ENCODE peak calls at places on chromosomes 7 and 10, in five cellular contexts. H, K, Q, E and A are unnamed samples.

GRCh38 chr10:116710021-116710420 is 32.3 kb downstream of the HSPA12A start:
- DNase-seq in Q (no peak), H (no peak), E (no peak), K (no peak), A (no peak)

GRCh38 chr10:8272794-8273425 is 218.4 kb downstream of the GATA3 start:
- DNase-seq in E (no peak), H (no peak), K (no peak), Q (no peak), A (no peak)

GRCh38 chr7:98463837-98464557 is 63.1 kb upstream of the BAIAP2L1 start:
- DNase-seq in H (no peak), Q (no peak), E (no peak), K (no peak), A (no peak)

GRCh38 chr7:111855842-111856227 is 293.5 kb upstream of the IMMP2L start:
- DNase-seq in Q (no peak), H (no peak), K (peak; percentile 22), E (no peak), A (peak; percentile 65)

GRCh38 chr10:26215923-26216576 is 524 bp upstream of the GAD2 start:
- DNase-seq in K (peak; percentile 35), E (no peak), H (no peak), Q (peak; percentile 45), A (peak; percentile 0)

GRCh38 chr7:97971120-97971989 is 18.6 kb downstream of the OCM2 start:
- DNase-seq in K (peak; percentile 39), H (no peak), Q (no peak), E (no peak), A (peak; percentile 35)

GRCh38 chr7:77800158-77800557 is 1.6 kb downstream of the PHTF2 start:
- DNase-seq in E (no peak), H (no peak), K (peak; percentile 78), Q (no peak), A (peak; percentile 57)

GRCh38 chr7:143433759-143434158 is 9.5 kb upstream of the TAS2R60 start:
- DNase-seq in K (no peak), E (no peak), H (no peak), Q (no peak), A (no peak)

GRCh38 chr7:151005566-151005965 is 14.7 kb downstream of the NOS3 start:
- DNase-seq in H (no peak), E (no peak), K (no peak), Q (no peak), A (no peak)

GRCh38 chr7:151104411-151105235 is 18.3 kb downstream of the AGAP3 start:
- DNase-seq in H (no peak), K (peak; percentile 94), Q (no peak), E (no peak), A (peak; percentile 50)

GRCh38 chr7:108059526-108059925 is 56.6 kb upstream of the LAMB1 start:
- DNase-seq in K (no peak), E (peak; percentile 16), Q (no peak), H (no peak), A (peak; percentile 71)

GRCh38 chr10:19347592-19347991 is 299.0 kb downstream of the MALRD1 start:
- DNase-seq in H (no peak), Q (no peak), K (no peak), E (no peak), A (no peak)

GRCh38 chr10:58651040-58651439 is 138.4 kb downstream of the BICC1 start:
- DNase-seq in H (no peak), Q (no peak), E (peak; percentile 31), K (peak; percentile 89), A (peak; percentile 82)

GRCh38 chr7:37833107-37833817 is 15.1 kb upstream of the NME8 start:
- DNase-seq in H (no peak), E (peak; percentile 44), K (peak; percentile 24), Q (peak; percentile 51), A (peak; percentile 67)
- H3K4me3 ChIP-seq in H (peak overlapping the region; percentile 34), E (peak overlapping the region; percentile 25), K (peak overlapping the region; percentile 35), Q (peak overlapping the region; percentile 43), A (peak overlapping the region; percentile 37)

GRCh38 chr7:156766666-156767065 is 126.1 kb downstream of the RNF32 start:
- DNase-seq in H (no peak), K (no peak), E (no peak), Q (no peak), A (no peak)

GRCh38 chr7:156759579-156760202 is 119.1 kb downstream of the RNF32 start:
- DNase-seq in H (no peak), Q (no peak), E (no peak), K (no peak), A (no peak)

GRCh38 chr7:156764766-156765165 is 124.2 kb downstream of the RNF32 start:
- DNase-seq in E (no peak), Q (no peak), H (no peak), K (no peak), A (no peak)

GRCh38 chr7:156765901-156766656 is 125.5 kb downstream of the RNF32 start:
- DNase-seq in Q (no peak), E (no peak), K (no peak), H (no peak), A (no peak)

DNA sequence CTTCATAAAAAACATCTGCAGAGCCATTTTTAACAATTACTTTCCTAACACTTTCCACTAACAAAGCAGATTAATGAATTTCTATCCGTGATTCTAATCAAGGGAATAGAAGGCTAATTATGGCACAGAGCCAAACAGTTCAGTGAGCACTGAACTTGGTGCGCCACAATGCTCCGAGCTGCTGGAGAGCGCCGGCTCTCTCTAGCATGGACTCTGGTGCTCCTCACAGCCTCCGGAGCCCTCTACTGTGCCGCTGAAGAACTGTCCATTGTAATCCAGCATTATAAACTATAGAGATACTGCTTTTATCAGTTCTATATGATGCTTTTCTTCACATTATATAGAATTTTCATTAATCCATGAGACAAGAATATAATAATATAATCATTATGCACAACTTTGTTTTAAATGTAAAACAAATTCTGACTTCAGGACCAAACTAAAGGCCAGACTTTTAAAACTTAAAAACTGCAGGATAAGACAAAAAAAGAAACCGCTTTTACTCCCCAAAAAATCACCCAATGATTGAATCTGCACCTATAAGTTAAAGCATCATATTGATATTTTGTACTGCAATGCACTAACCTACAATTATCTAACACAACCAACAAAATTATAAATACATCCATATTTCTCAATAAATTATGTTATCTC is 123.6 kb downstream of the RNF32 start:
- DNase-seq in H (peak; percentile 23), K (peak; percentile 74), E (peak; percentile 50), Q (peak; percentile 73), A (peak; percentile 85)
- TF ChIP-seq CTCF in H (no peak), K (peak; percentile 86), E (no peak), Q (peak; percentile 66), A (peak; percentile 86)

GRCh38 chr10:99787303-99787702 is 4.9 kb downstream of the ABCC2 start:
- DNase-seq in K (no peak), Q (no peak), E (no peak), H (no peak), A (no peak)
- H3K4me3 ChIP-seq in K (no peak overlapping the region), Q (no peak overlapping the region), E (no peak overlapping the region), H (no peak overlapping the region), A (no peak overlapping the region)

GRCh38 chr10:94496646-94497045 is 48.9 kb upstream of the HELLS start:
- DNase-seq in E (no peak), Q (no peak), H (no peak), K (no peak), A (no peak)

GRCh38 chr10:94496010-94496409 is 49.6 kb upstream of the HELLS start:
- DNase-seq in E (no peak), H (no peak), K (peak; percentile 18), Q (no peak), A (peak; percentile 7)

GRCh38 chr10:94500063-94500462 is 45.5 kb upstream of the HELLS start:
- DNase-seq in K (no peak), Q (no peak), E (no peak), H (no peak), A (peak; percentile 22)
- TF ChIP-seq CTCF in K (peak; percentile 57), Q (no peak), E (no peak), H (no peak), A (peak; percentile 60)

DNA sequence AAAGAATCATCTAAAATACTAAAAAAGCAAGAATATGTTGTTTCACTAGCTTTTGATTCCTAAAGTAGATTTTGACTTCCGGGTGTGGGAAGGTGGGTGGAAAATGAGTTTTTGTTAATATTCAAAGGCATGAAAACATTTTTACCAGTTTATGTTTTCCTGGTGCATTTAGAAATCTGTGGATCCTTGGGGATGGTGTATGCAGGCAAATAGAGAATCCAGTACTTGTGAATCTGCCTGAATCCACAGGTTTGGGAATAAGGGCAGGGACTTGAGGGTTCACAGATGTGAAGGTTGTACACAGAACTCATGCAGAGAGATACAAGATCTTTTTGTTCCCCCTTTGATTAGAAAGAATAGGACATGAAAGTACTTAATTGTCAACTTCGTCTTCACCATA is 22.4 kb downstream of the AUTS2 start:
- DNase-seq in K (no peak), H (no peak), Q (no peak), E (no peak), A (no peak)
- H3K4me3 ChIP-seq in K (no peak overlapping the region), H (no peak overlapping the region), Q (no peak overlapping the region), E (no peak overlapping the region), A (no peak overlapping the region)

GRCh38 chr7:28299556-28299955 is 112.8 kb upstream of the CREB5 start:
- DNase-seq in E (no peak), Q (no peak), K (no peak), H (no peak), A (no peak)

GRCh38 chr7:28297821-28298439 is 114.4 kb upstream of the CREB5 start:
- DNase-seq in E (no peak), Q (no peak), K (no peak), H (no peak), A (no peak)

GRCh38 chr7:28300488-28300887 is 111.8 kb upstream of the CREB5 start:
- DNase-seq in Q (no peak), K (no peak), E (no peak), H (no peak), A (no peak)

GRCh38 chr7:28296571-28297483 is 115.5 kb upstream of the CREB5 start:
- DNase-seq in K (peak; percentile 29), H (no peak), Q (no peak), E (no peak), A (peak; percentile 47)

GRCh38 chr7:28298870-28299484 is 113.3 kb upstream of the CREB5 start:
- DNase-seq in E (peak; percentile 23), Q (no peak), K (peak; percentile 50), H (no peak), A (peak; percentile 72)
- TF ChIP-seq CTCF in E (no peak), Q (peak; percentile 37), K (peak; percentile 66), H (no peak), A (peak; percentile 59)

GRCh38 chr10:54091237-54091636 is 709.8 kb downstream of the PCDH15 start:
- DNase-seq in K (no peak), Q (no peak), H (no peak), E (no peak), A (no peak)

GRCh38 chr10:54096892-54097291 is 704.1 kb downstream of the PCDH15 start:
- DNase-seq in K (no peak), E (no peak), Q (no peak), H (no peak), A (no peak)

GRCh38 chr10:54094321-54094720 is 706.7 kb downstream of the PCDH15 start:
- DNase-seq in K (no peak), Q (no peak), H (no peak), E (no peak), A (no peak)
- H3K4me3 ChIP-seq in K (no peak overlapping the region), Q (no peak overlapping the region), H (no peak overlapping the region), E (no peak overlapping the region), A (no peak overlapping the region)

GRCh38 chr10:75034714-75035258 is 76.7 kb upstream of the SAMD8 start:
- DNase-seq in Q (no peak), E (peak; percentile 5), H (no peak), K (no peak), A (no peak)
- TF ChIP-seq CTCF in Q (no peak), E (no peak), H (no peak), K (no peak), A (no peak)